ENCODE peak calls at places on chromosome 17, in six cellular contexts. U is PC-3, S is AG04450, D is astrocyte of the spinal cord, J is OCI-M1, O is esophagus muscularis mucosa. B is an unnamed sample.

GRCh38 chr17:62895650-62896301 is 70.3 kb upstream of the TANC2 start:
- DNase-seq in O (no peak), D (no peak), S (no peak), U (no peak), J (no peak), B (no peak)

GRCh38 chr17:8576895-8577294 is 53.6 kb downstream of the MYH10 start:
- DNase-seq in J (no peak), O (no peak), D (no peak), S (no peak), U (no peak), B (no peak)

GRCh38 chr17:67503184-67503583 is 126.1 kb downstream of the PITPNC1 start:
- DNase-seq in S (no peak), J (no peak), O (no peak), U (peak; percentile 99), D (peak; percentile 61), B (peak; percentile 85)

GRCh38 chr17:82874011-82874835 is 34.4 kb upstream of the ZNF750 start:
- DNase-seq in J (no peak), O (no peak), D (no peak), S (no peak), U (peak; percentile 77), B (no peak)

GRCh38 chr17:34703533-34703932 is 124.2 kb downstream of the TMEM132E start:
- DNase-seq in S (peak; percentile 6), J (peak; percentile 54), U (peak; percentile 48), D (no peak), O (no peak), B (no peak)

GRCh38 chr17:56274491-56274890 is 121.2 kb downstream of the ANKFN1 start:
- DNase-seq in U (no peak), S (no peak), O (peak; percentile 74), D (no peak), J (no peak), B (no peak)

GRCh38 chr17:57080708-57081107 is 4.3 kb upstream of the AKAP1 start:
- DNase-seq in U (peak; percentile 53), S (no peak), O (no peak), J (no peak), D (no peak), B (no peak)

GRCh38 chr17:7281953-7282751 is 634 bp downstream of the SLC2A4 start:
- DNase-seq in D (no peak), S (no peak), O (no peak), U (no peak), J (no peak), B (peak; percentile 63)

GRCh38 chr17:7429722-7430121 is 1.1 kb downstream of the SPEM3 start:
- DNase-seq in O (no peak), D (no peak), S (no peak), J (no peak), U (no peak), B (no peak)

GRCh38 chr17:28746611-28747045 is 2.8 kb downstream of the TRAF4 start:
- DNase-seq in O (no peak), S (no peak), J (no peak), U (peak; percentile 74), D (no peak), B (peak; percentile 87)

GRCh38 chr17:13352747-13353415 is 248.8 kb downstream of the HS3ST3A1 start:
- DNase-seq in O (no peak), U (no peak), J (no peak), S (no peak), D (no peak), B (no peak)

GRCh38 chr17:45787044-45787443 is 2.9 kb downstream of the CRHR1 start:
- DNase-seq in J (no peak), U (no peak), D (no peak), O (no peak), S (no peak), B (no peak)

GRCh38 chr17:28861393-28862203 is 6.8 kb downstream of the ERAL1 start:
- DNase-seq in O (no peak), D (no peak), J (peak; percentile 88), U (no peak), S (no peak), B (no peak)

GRCh38 chr17:7261377-7262191 is 694 bp downstream of the CLDN7 start:
- DNase-seq in D (no peak), O (no peak), S (no peak), U (no peak), J (no peak), B (peak; percentile 63)

GRCh38 chr17:58324409-58325288 is 3.9 kb downstream of the TSPOAP1 start:
- DNase-seq in O (no peak), D (no peak), S (no peak), U (peak; percentile 56), J (no peak), B (peak; percentile 58)

GRCh38 chr17:78356163-78356713 is 3.6 kb downstream of the SOCS3 start:
- DNase-seq in D (peak; percentile 90), U (peak; percentile 48), O (no peak), S (peak; percentile 78), J (peak; percentile 90), B (no peak)

GRCh38 chr17:45896803-45897693 is 2.7 kb downstream of the MAPT start:
- DNase-seq in O (no peak), D (peak; percentile 0), U (no peak), J (no peak), S (no peak), B (peak; percentile 63)

GRCh38 chr17:17830740-17831207 is 6.0 kb downstream of the SREBF1 start:
- DNase-seq in J (no peak), O (no peak), S (no peak), U (no peak), D (no peak), B (no peak)

B was measured in pancreas.